ENCODE peak calls at places on chromosomes 16 and 17, in ten cellular contexts. One of them, this sample, is unnamed.
A peak's percentile ranks its signal among the peaks of the same experiment; 100 is the strongest.

GRCh38 chr16:79182618-79183017 is 417.9 kb downstream of the MAF start:
- DNase-seq in mucosa of gallbladder: no peak
- DNase-seq in amniotic stem cell: no peak
- DNase-seq in activated naive CD4-positive, alpha-beta T cell treated with anti-CD3 and anti-CD28 coated beads, Interleukin-2, amount 50 U/mL, for 16 hours: no peak
- DNase-seq in RPMI7951: no peak
- DNase-seq in OCI-LY7: no peak
- DNase-seq in neural progenitor cell: no peak
- DNase-seq in NCI-H748 treated with DMSO at 0.1 percent for 48 hours: no peak
- DNase-seq in stimulated activated CD8-positive, alpha-beta memory T cell treated with anti-CD3 and anti-CD28 coated beads, Interleukin-4, amount 100 ng/mL, for 4 hours: no peak
- DNase-seq in stimulated activated CD4-positive, alpha-beta T cell treated with anti-CD3 and anti-CD28 coated beads, TNF-alpha, amount 100 ng/mL, for 48 hours: no peak
- DNase-seq in this sample: peak; percentile 28

GRCh38 chr16:70675851-70676513 is 9.9 kb downstream of the MTSS2 start:
- DNase-seq in NCI-H748 treated with DMSO at 0.1 percent for 48 hours: no peak
- DNase-seq in RPMI7951: no peak
- DNase-seq in stimulated activated CD4-positive, alpha-beta T cell treated with anti-CD3 and anti-CD28 coated beads, TNF-alpha, amount 100 ng/mL, for 48 hours: no peak
- DNase-seq in OCI-LY7: no peak
- DNase-seq in mucosa of gallbladder: no peak
- DNase-seq in neural progenitor cell: no peak
- DNase-seq in amniotic stem cell: no peak
- DNase-seq in activated naive CD4-positive, alpha-beta T cell treated with anti-CD3 and anti-CD28 coated beads, Interleukin-2, amount 50 U/mL, for 16 hours: no peak
- DNase-seq in stimulated activated CD8-positive, alpha-beta memory T cell treated with anti-CD3 and anti-CD28 coated beads, Interleukin-4, amount 100 ng/mL, for 4 hours: no peak
- DNase-seq in this sample: no peak

GRCh38 chr17:60971515-60972369 is 294.1 kb downstream of the BCAS3 start:
- DNase-seq in RPMI7951: peak; percentile 59
- DNase-seq in stimulated activated CD8-positive, alpha-beta memory T cell treated with anti-CD3 and anti-CD28 coated beads, Interleukin-4, amount 100 ng/mL, for 4 hours: no peak
- DNase-seq in neural progenitor cell: peak; percentile 71
- DNase-seq in amniotic stem cell: peak; percentile 43
- DNase-seq in OCI-LY7: peak; percentile 25
- DNase-seq in activated naive CD4-positive, alpha-beta T cell treated with anti-CD3 and anti-CD28 coated beads, Interleukin-2, amount 50 U/mL, for 16 hours: peak; percentile 27
- DNase-seq in mucosa of gallbladder: peak; percentile 32
- DNase-seq in stimulated activated CD4-positive, alpha-beta T cell treated with anti-CD3 and anti-CD28 coated beads, TNF-alpha, amount 100 ng/mL, for 48 hours: peak; percentile 3
- DNase-seq in NCI-H748 treated with DMSO at 0.1 percent for 48 hours: peak; percentile 2
- DNase-seq in this sample: peak; percentile 23

GRCh38 chr17:2137342-2138098 is 82.6 kb downstream of the HIC1 start:
- DNase-seq in activated naive CD4-positive, alpha-beta T cell treated with anti-CD3 and anti-CD28 coated beads, Interleukin-2, amount 50 U/mL, for 16 hours: no peak
- DNase-seq in OCI-LY7: peak; percentile 66
- DNase-seq in stimulated activated CD4-positive, alpha-beta T cell treated with anti-CD3 and anti-CD28 coated beads, TNF-alpha, amount 100 ng/mL, for 48 hours: no peak
- DNase-seq in mucosa of gallbladder: no peak
- DNase-seq in NCI-H748 treated with DMSO at 0.1 percent for 48 hours: no peak
- DNase-seq in neural progenitor cell: peak; percentile 84
- DNase-seq in stimulated activated CD8-positive, alpha-beta memory T cell treated with anti-CD3 and anti-CD28 coated beads, Interleukin-4, amount 100 ng/mL, for 4 hours: no peak
- DNase-seq in RPMI7951: peak; percentile 84
- DNase-seq in amniotic stem cell: no peak
- DNase-seq in this sample: no peak

GRCh38 chr16:3520398-3520797 is 19.6 kb downstream of the CLUAP1 start:
- DNase-seq in amniotic stem cell: no peak
- DNase-seq in mucosa of gallbladder: no peak
- DNase-seq in activated naive CD4-positive, alpha-beta T cell treated with anti-CD3 and anti-CD28 coated beads, Interleukin-2, amount 50 U/mL, for 16 hours: no peak
- DNase-seq in RPMI7951: no peak
- DNase-seq in neural progenitor cell: no peak
- DNase-seq in stimulated activated CD8-positive, alpha-beta memory T cell treated with anti-CD3 and anti-CD28 coated beads, Interleukin-4, amount 100 ng/mL, for 4 hours: no peak
- DNase-seq in OCI-LY7: no peak
- DNase-seq in NCI-H748 treated with DMSO at 0.1 percent for 48 hours: no peak
- DNase-seq in stimulated activated CD4-positive, alpha-beta T cell treated with anti-CD3 and anti-CD28 coated beads, TNF-alpha, amount 100 ng/mL, for 48 hours: no peak
- DNase-seq in this sample: no peak

GRCh38 chr16:8589293-8590160 is 784 bp downstream of the TMEM114 start:
- DNase-seq in OCI-LY7: no peak
- DNase-seq in RPMI7951: no peak
- DNase-seq in NCI-H748 treated with DMSO at 0.1 percent for 48 hours: no peak
- DNase-seq in stimulated activated CD4-positive, alpha-beta T cell treated with anti-CD3 and anti-CD28 coated beads, TNF-alpha, amount 100 ng/mL, for 48 hours: no peak
- DNase-seq in activated naive CD4-positive, alpha-beta T cell treated with anti-CD3 and anti-CD28 coated beads, Interleukin-2, amount 50 U/mL, for 16 hours: no peak
- DNase-seq in neural progenitor cell: peak; percentile 77
- DNase-seq in mucosa of gallbladder: no peak
- DNase-seq in stimulated activated CD8-positive, alpha-beta memory T cell treated with anti-CD3 and anti-CD28 coated beads, Interleukin-4, amount 100 ng/mL, for 4 hours: no peak
- DNase-seq in amniotic stem cell: no peak
- DNase-seq in this sample: no peak

GRCh38 chr17:39393732-39394131 is 7.7 kb downstream of the FBXL20 start:
- DNase-seq in activated naive CD4-positive, alpha-beta T cell treated with anti-CD3 and anti-CD28 coated beads, Interleukin-2, amount 50 U/mL, for 16 hours: no peak
- DNase-seq in amniotic stem cell: no peak
- DNase-seq in NCI-H748 treated with DMSO at 0.1 percent for 48 hours: no peak
- DNase-seq in stimulated activated CD8-positive, alpha-beta memory T cell treated with anti-CD3 and anti-CD28 coated beads, Interleukin-4, amount 100 ng/mL, for 4 hours: no peak
- DNase-seq in mucosa of gallbladder: no peak
- DNase-seq in neural progenitor cell: no peak
- DNase-seq in stimulated activated CD4-positive, alpha-beta T cell treated with anti-CD3 and anti-CD28 coated beads, TNF-alpha, amount 100 ng/mL, for 48 hours: no peak
- DNase-seq in RPMI7951: no peak
- DNase-seq in OCI-LY7: peak; percentile 11
- DNase-seq in this sample: no peak

GRCh38 chr17:28370744-28371103 is 617 bp upstream of the VTN start:
- DNase-seq in stimulated activated CD8-positive, alpha-beta memory T cell treated with anti-CD3 and anti-CD28 coated beads, Interleukin-4, amount 100 ng/mL, for 4 hours: no peak
- DNase-seq in stimulated activated CD4-positive, alpha-beta T cell treated with anti-CD3 and anti-CD28 coated beads, TNF-alpha, amount 100 ng/mL, for 48 hours: no peak
- DNase-seq in RPMI7951: no peak
- DNase-seq in mucosa of gallbladder: no peak
- DNase-seq in activated naive CD4-positive, alpha-beta T cell treated with anti-CD3 and anti-CD28 coated beads, Interleukin-2, amount 50 U/mL, for 16 hours: no peak
- DNase-seq in neural progenitor cell: no peak
- DNase-seq in NCI-H748 treated with DMSO at 0.1 percent for 48 hours: no peak
- DNase-seq in amniotic stem cell: no peak
- DNase-seq in OCI-LY7: no peak
- DNase-seq in this sample: no peak

GRCh38 chr16:68429081-68429740 is 19.1 kb downstream of the SMPD3 start:
- DNase-seq in mucosa of gallbladder: no peak
- DNase-seq in stimulated activated CD4-positive, alpha-beta T cell treated with anti-CD3 and anti-CD28 coated beads, TNF-alpha, amount 100 ng/mL, for 48 hours: no peak
- DNase-seq in RPMI7951: no peak
- DNase-seq in OCI-LY7: no peak
- DNase-seq in amniotic stem cell: no peak
- DNase-seq in neural progenitor cell: no peak
- DNase-seq in stimulated activated CD8-positive, alpha-beta memory T cell treated with anti-CD3 and anti-CD28 coated beads, Interleukin-4, amount 100 ng/mL, for 4 hours: no peak
- DNase-seq in NCI-H748 treated with DMSO at 0.1 percent for 48 hours: no peak
- DNase-seq in activated naive CD4-positive, alpha-beta T cell treated with anti-CD3 and anti-CD28 coated beads, Interleukin-2, amount 50 U/mL, for 16 hours: no peak
- DNase-seq in this sample: no peak

GRCh38 chr17:50421308-50422031 is 4.5 kb upstream of the ACSF2 start:
- DNase-seq in NCI-H748 treated with DMSO at 0.1 percent for 48 hours: no peak
- DNase-seq in stimulated activated CD4-positive, alpha-beta T cell treated with anti-CD3 and anti-CD28 coated beads, TNF-alpha, amount 100 ng/mL, for 48 hours: no peak
- DNase-seq in stimulated activated CD8-positive, alpha-beta memory T cell treated with anti-CD3 and anti-CD28 coated beads, Interleukin-4, amount 100 ng/mL, for 4 hours: no peak
- DNase-seq in mucosa of gallbladder: no peak
- DNase-seq in RPMI7951: peak; percentile 22
- DNase-seq in neural progenitor cell: no peak
- DNase-seq in activated naive CD4-positive, alpha-beta T cell treated with anti-CD3 and anti-CD28 coated beads, Interleukin-2, amount 50 U/mL, for 16 hours: no peak
- DNase-seq in amniotic stem cell: no peak
- DNase-seq in OCI-LY7: peak; percentile 56
- DNase-seq in this sample: no peak

This sample was measured in MG63.